ENCODE peak calls at places on chromosomes 13 and 19, in nine cellular contexts. E, C, H, J, U, P, X, T and D are unnamed samples.
A peak's percentile ranks its signal among the peaks of the same experiment; 100 is the strongest.

GRCh38 chr19:13334801-13335481 is 171.3 kb downstream of the CACNA1A start:
- DNase-seq in E (no peak), C (no peak), H (no peak), J (no peak), U (no peak), P (no peak), X (no peak), T (no peak), D (no peak)

GRCh38 chr13:97223711-97224461 is 1.8 kb downstream of the MBNL2 start:
- DNase-seq in E (peak; percentile 80), C (peak; percentile 86), H (peak; percentile 81), J (peak; percentile 95), U (peak; percentile 71), P (peak; percentile 97), X (no peak), T (peak; percentile 95), D (peak; percentile 75)

GRCh38 chr19:56114051-56114694 is 6.9 kb downstream of the ZNF787 start:
- DNase-seq in E (no peak), C (no peak), H (no peak), J (no peak), U (no peak), P (no peak), X (peak; percentile 45), T (no peak), D (no peak)

GRCh38 chr13:113838711-113839201 is 25.1 kb downstream of the GAS6 start:
- DNase-seq in E (no peak), C (no peak), H (no peak), J (no peak), U (no peak), P (no peak), X (peak; percentile 39), T (no peak), D (no peak)

GRCh38 chr19:42207767-42208259 is 9.7 kb downstream of the DEDD2 start:
- DNase-seq in E (no peak), C (no peak), H (no peak), J (peak; percentile 26), U (no peak), P (peak; percentile 80), X (peak; percentile 63), T (peak; percentile 84), D (peak; percentile 31)

GRCh38 chr19:20968092-20968491 is 45.0 kb downstream of the ZNF85 start:
- DNase-seq in E (no peak), C (no peak), H (no peak), J (no peak), U (no peak), P (no peak), X (no peak), T (no peak), D (no peak)

GRCh38 chr19:11221082-11221598 is 18.3 kb upstream of the ANGPTL8 start:
- DNase-seq in E (no peak), C (no peak), H (no peak), J (no peak), U (no peak), P (no peak), X (no peak), T (no peak), D (no peak)

GRCh38 chr19:17536957-17537356 is 18.5 kb upstream of the COLGALT1 start:
- DNase-seq in E (no peak), C (no peak), H (no peak), J (no peak), U (no peak), P (no peak), X (no peak), T (no peak), D (no peak)

GRCh38 chr13:96141032-96141431 is 51.1 kb downstream of the HS6ST3 start:
- DNase-seq in E (no peak), C (no peak), H (no peak), J (peak; percentile 9), U (no peak), P (peak; percentile 72), X (no peak), T (peak; percentile 68), D (no peak)

GRCh38 chr13:37540228-37540627 is 58.3 kb downstream of the POSTN start:
- DNase-seq in E (no peak), C (no peak), H (peak; percentile 76), J (peak; percentile 12), U (peak; percentile 92), P (peak; percentile 66), X (no peak), T (peak; percentile 88), D (no peak)

GRCh38 chr19:6161271-6161850 is 25.9 kb downstream of the ACSBG2 start:
- DNase-seq in E (peak; percentile 51), C (peak; percentile 67), H (no peak), J (no peak), U (no peak), P (no peak), X (peak; percentile 68), T (peak; percentile 3), D (no peak)

GRCh38 chr13:77143325-77143907 is 116.5 kb upstream of the FBXL3 start:
- DNase-seq in E (peak; percentile 42), C (no peak), H (no peak), J (no peak), U (no peak), P (peak; percentile 82), X (no peak), T (peak; percentile 72), D (no peak)

GRCh38 chr13:113649212-113649611 is 8.8 kb downstream of the ATP4B start:
- DNase-seq in E (peak; percentile 26), C (no peak), H (no peak), J (no peak), U (no peak), P (no peak), X (peak; percentile 30), T (no peak), D (no peak)

GRCh38 chr13:27792393-27793218 is at the start of gene GSX1:
- DNase-seq in E (peak; percentile 53), C (peak; percentile 79), H (peak; percentile 11), J (peak; percentile 40), U (no peak), P (peak; percentile 80), X (peak; percentile 76), T (peak; percentile 77), D (peak; percentile 29)

GRCh38 chr19:38964738-38965137 is 10.8 kb downstream of the FBXO17 start:
- DNase-seq in E (no peak), C (no peak), H (no peak), J (no peak), U (no peak), P (no peak), X (no peak), T (no peak), D (no peak)

GRCh38 chr13:26539738-26540292 is 17.7 kb upstream of the WASF3 start:
- DNase-seq in E (no peak), C (no peak), H (no peak), J (no peak), U (no peak), P (no peak), X (no peak), T (no peak), D (no peak)

GRCh38 chr19:55275851-55276719 is 3.8 kb downstream of the HSPBP1 start:
- DNase-seq in E (peak; percentile 61), C (no peak), H (no peak), J (no peak), U (no peak), P (no peak), X (no peak), T (no peak), D (no peak)

GRCh38 chr13:45361596-45362206 is 20.7 kb upstream of the TPT1 start:
- DNase-seq in E (no peak), C (no peak), H (no peak), J (no peak), U (no peak), P (no peak), X (no peak), T (peak; percentile 69), D (no peak)

GRCh38 chr13:33690321-33690720 is 127.6 kb upstream of the RFC3 start:
- DNase-seq in E (no peak), C (no peak), H (no peak), J (no peak), U (no peak), P (no peak), X (no peak), T (no peak), D (no peak)
- TF ChIP-seq CTCF in E (no peak), C (no peak), H (no peak), J (no peak), U (no peak), P (no peak), X (no peak), T (no peak), D (no peak)

GRCh38 chr19:2332341-2333026 is 4.0 kb downstream of the SPPL2B start:
- DNase-seq in E (peak; percentile 92), C (no peak), H (no peak), J (no peak), U (no peak), P (no peak), X (no peak), T (no peak), D (no peak)
- H3K4me3 ChIP-seq in E (peak overlapping the region; percentile 8), C (no peak overlapping the region), H (no peak overlapping the region), J (no peak overlapping the region), U (no peak overlapping the region), P (no peak overlapping the region), X (no peak overlapping the region), T (no peak overlapping the region), D (no peak overlapping the region)

GRCh38 chr13:69856331-69856730 is 251.3 kb upstream of the ATXN8OS start:
- DNase-seq in E (no peak), C (no peak), H (no peak), J (peak; percentile 6), U (no peak), P (peak; percentile 3), X (no peak), T (no peak), D (peak; percentile 62)

DNA sequence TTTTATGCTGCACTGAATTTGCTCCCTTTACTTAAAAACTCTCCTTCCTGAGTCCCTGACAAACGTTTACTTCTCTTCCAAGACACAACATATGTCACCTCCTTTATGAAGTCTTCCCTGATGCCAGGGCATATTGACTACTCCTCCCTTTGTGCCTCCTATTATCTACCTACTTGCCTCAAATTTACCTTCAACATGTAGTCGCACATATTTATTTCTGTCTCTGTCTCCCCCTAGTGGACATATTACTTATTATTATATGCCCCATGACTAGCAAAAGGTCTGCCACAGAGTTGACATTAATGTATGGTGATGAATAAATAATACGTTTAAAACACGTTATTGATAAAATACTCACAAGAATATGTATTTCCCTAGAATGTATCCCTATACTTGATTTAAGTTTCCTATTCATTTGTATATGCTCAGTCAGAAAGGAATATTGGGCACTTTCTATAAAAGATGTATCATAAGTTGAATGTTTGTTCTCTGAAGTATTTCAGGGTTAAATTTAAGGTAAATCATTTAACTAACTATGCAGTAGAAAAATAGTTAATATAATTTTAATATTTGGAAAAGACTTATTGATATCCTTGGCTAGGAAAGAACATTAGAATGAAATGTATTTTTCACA is 250.3 kb upstream of the ATXN8OS start:
- DNase-seq in E (no peak), C (no peak), H (no peak), J (peak; percentile 28), U (no peak), P (peak; percentile 60), X (no peak), T (peak; percentile 57), D (no peak)
- TF ChIP-seq CTCF in E (peak; percentile 63), C (peak; percentile 10), H (peak; percentile 34), J (peak; percentile 44), U (peak; percentile 34), P (peak; percentile 55), X (peak; percentile 58), T (peak; percentile 49), D (peak; percentile 61)

DNA sequence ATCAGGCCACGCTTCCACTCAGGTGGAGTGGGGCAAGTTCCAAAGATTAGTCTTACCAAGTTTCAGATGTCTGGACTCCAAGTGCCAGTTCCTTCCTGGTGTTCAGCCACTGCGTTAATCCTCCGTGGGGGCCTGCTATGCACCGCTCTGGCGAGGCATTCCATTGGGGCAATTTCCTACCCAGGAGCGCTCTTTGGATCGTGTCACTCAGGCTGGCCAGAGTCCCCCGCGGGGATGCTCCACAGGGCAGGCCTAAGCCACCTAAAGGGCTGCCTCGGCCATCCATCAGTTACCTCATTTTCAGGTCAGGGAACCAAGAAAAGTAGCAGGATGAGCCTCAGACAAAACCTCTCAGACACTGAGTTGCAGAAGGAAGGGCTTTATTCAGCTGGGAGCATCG is 6.6 kb upstream of the ZNF320 start:
- DNase-seq in E (no peak), C (no peak), H (no peak), J (no peak), U (no peak), P (no peak), X (no peak), T (no peak), D (no peak)
- H3K4me3 ChIP-seq in E (no peak overlapping the region), C (no peak overlapping the region), H (no peak overlapping the region), J (no peak overlapping the region), U (no peak overlapping the region), P (no peak overlapping the region), X (no peak overlapping the region), T (no peak overlapping the region), D (no peak overlapping the region)